ENCODE peak calls at places on chromosomes 1 and 21, in nine cellular contexts. M, N, U, Z, S, R, Q, J and O are unnamed samples.

GRCh38 chr1:46333300-46334029 is 7.1 kb upstream of the NSUN4 start:
- DNase-seq in Z (no peak), Q (no peak), S (peak), N (peak), M (peak), U (no peak), R (no peak), J (peak), O (no peak)

GRCh38 chr1:115832651-115833050 is 8.3 kb downstream of the NHLH2 start:
- DNase-seq in Z (no peak), R (no peak), U (no peak), S (no peak), M (no peak), N (no peak), J (no peak), Q (no peak), O (no peak)

GRCh38 chr1:60575326-60575874 is 501.8 kb upstream of the C1orf87 start:
- DNase-seq in R (no peak), S (no peak), M (no peak), N (no peak), J (no peak), Z (no peak), Q (no peak), U (no peak), O (no peak)

GRCh38 chr1:109040627-109041613 is 982 bp downstream of the WDR47 start:
- DNase-seq in S (no peak), N (no peak), M (peak), U (peak), Q (no peak), J (peak), Z (no peak), R (peak), O (peak)

GRCh38 chr1:24805534-24806301 is 60.5 kb downstream of the CLIC4 start:
- DNase-seq in Z (no peak), N (no peak), Q (no peak), M (no peak), U (no peak), J (peak), R (no peak), S (no peak), O (no peak)

GRCh38 chr1:176919386-176920378 is 244.8 kb downstream of the ASTN1 start:
- DNase-seq in N (no peak), U (no peak), R (no peak), J (no peak), M (no peak), S (no peak), Z (no peak), Q (no peak), O (no peak)

GRCh38 chr1:26378088-26378878 is 5.7 kb upstream of the ZNF683 start:
- DNase-seq in M (no peak), Z (no peak), S (no peak), N (no peak), R (no peak), U (peak), J (peak), Q (no peak), O (no peak)

GRCh38 chr1:110780600-110781484 is 92.1 kb upstream of the CD53 start:
- DNase-seq in N (peak), U (peak), Z (peak), J (peak), R (peak), S (peak), Q (no peak), M (peak), O (peak)

GRCh38 chr1:2311184-2312032 is 79.9 kb downstream of the MORN1 start:
- DNase-seq in M (peak), Q (no peak), S (peak), N (no peak), Z (no peak), J (peak), R (no peak), U (no peak), O (no peak)

GRCh38 chr1:98706173-98706848 is 44.8 kb downstream of the SNX7 start:
- DNase-seq in M (no peak), Z (no peak), R (no peak), N (no peak), U (no peak), Q (no peak), S (no peak), J (peak), O (no peak)

GRCh38 chr21:33998402-33998801 is 75.0 kb upstream of the MRPS6 start:
- DNase-seq in Q (no peak), S (no peak), N (no peak), U (no peak), R (no peak), J (no peak), M (no peak), Z (no peak), O (no peak)

GRCh38 chr1:202067188-202067977 is 55.3 kb upstream of the GPR37L1 start:
- DNase-seq in N (no peak), S (no peak), R (no peak), J (no peak), M (no peak), U (no peak), Q (no peak), Z (no peak), O (no peak)

GRCh38 chr1:19239876-19240275 is 11.4 kb downstream of the EMC1 start:
- DNase-seq in N (no peak), Q (no peak), S (no peak), J (no peak), U (no peak), M (no peak), R (no peak), Z (no peak), O (no peak)

GRCh38 chr1:24100945-24101737 is 10.8 kb downstream of the MYOM3 start:
- DNase-seq in Q (no peak), J (no peak), U (no peak), N (no peak), Z (no peak), M (peak), R (no peak), S (no peak), O (no peak)

GRCh38 chr1:76901158-76901767 is 34.0 kb downstream of the ST6GALNAC5 start:
- DNase-seq in N (no peak), Q (no peak), R (peak), S (peak), U (no peak), Z (no peak), M (peak), J (peak), O (peak)

GRCh38 chr1:53316058-53316741 is 11.7 kb downstream of the LRP8 start:
- DNase-seq in M (peak), R (no peak), J (peak), U (no peak), S (no peak), N (no peak), Q (no peak), Z (no peak), O (no peak)

GRCh38 chr21:17829472-17829871 is 10.3 kb upstream of the C21orf91 start:
- DNase-seq in N (no peak), Z (no peak), R (no peak), J (peak), Q (no peak), S (no peak), M (no peak), U (no peak), O (peak)

GRCh38 chr21:23475518-23476189 is 2131.6 kb downstream of the MRPL39 start:
- DNase-seq in R (no peak), N (no peak), J (no peak), Z (no peak), Q (no peak), S (no peak), U (no peak), M (no peak), O (no peak)

GRCh38 chr21:16402752-16403151 is 673.0 kb downstream of the USP25 start:
- DNase-seq in M (no peak), N (no peak), U (no peak), Q (no peak), Z (no peak), J (no peak), S (no peak), R (no peak), O (no peak)

GRCh38 chr1:45552309-45552708 is 1.7 kb downstream of the AKR1A1 start:
- DNase-seq in N (no peak), U (no peak), S (peak), J (no peak), Z (peak), Q (no peak), R (no peak), M (peak), O (no peak)

GRCh38 chr1:27525296-27526271 is 35.6 kb upstream of the WASF2 start:
- DNase-seq in S (peak), U (no peak), N (peak), Q (peak), R (peak), M (peak), Z (peak), J (peak), O (peak)

GRCh38 chr1:183870351-183871077 is 65.6 kb downstream of the RGL1 start:
- DNase-seq in N (no peak), U (no peak), R (no peak), Q (no peak), M (no peak), J (peak), S (no peak), Z (no peak), O (no peak)

GRCh38 chr1:223422911-223423310 is 29.7 kb downstream of the CCDC185 start:
- DNase-seq in U (no peak), R (no peak), Q (no peak), N (no peak), M (no peak), Z (no peak), J (no peak), S (no peak), O (no peak)

GRCh38 chr1:30727796-30728195 is 4.4 kb upstream of the MATN1 start:
- DNase-seq in M (no peak), R (no peak), J (peak), U (no peak), N (no peak), Z (no peak), Q (no peak), S (no peak), O (no peak)

GRCh38 chr1:102045752-102046151 is 49.0 kb upstream of the OLFM3 start:
- DNase-seq in R (no peak), U (no peak), Q (no peak), J (no peak), N (no peak), Z (no peak), M (no peak), S (no peak), O (no peak)

GRCh38 chr1:164659621-164660414 is 100.8 kb downstream of the PBX1 start:
- DNase-seq in U (no peak), S (no peak), J (no peak), R (no peak), M (no peak), Z (peak), N (no peak), Q (no peak), O (no peak)

GRCh38 chr21:45670731-45671130 is 27.2 kb downstream of the PCBP3 start:
- DNase-seq in U (no peak), Z (no peak), R (no peak), Q (no peak), S (no peak), J (no peak), N (no peak), M (peak), O (no peak)

GRCh38 chr21:21156919-21157318 is 158.7 kb downstream of the NCAM2 start:
- DNase-seq in M (no peak), Z (no peak), R (no peak), J (no peak), U (no peak), N (no peak), Q (no peak), S (no peak), O (no peak)

GRCh38 chr1:95122151-95122697 is 5.1 kb downstream of the TLCD4 start:
- DNase-seq in M (no peak), J (no peak), Z (no peak), U (no peak), R (no peak), Q (no peak), N (no peak), S (no peak), O (no peak)

GRCh38 chr1:186046437-186047233 is 312.4 kb downstream of the HMCN1 start:
- DNase-seq in J (no peak), N (no peak), R (no peak), U (no peak), S (no peak), M (no peak), Q (no peak), Z (no peak), O (no peak)

GRCh38 chr1:200180821-200181220 is 153.3 kb downstream of the NR5A2 start:
- DNase-seq in J (peak), M (no peak), Z (no peak), N (no peak), S (no peak), U (no peak), R (no peak), Q (no peak), O (no peak)

GRCh38 chr21:33266050-33266783 is at the start of gene IL10RB:
- DNase-seq in Z (peak), J (peak), U (peak), M (peak), S (peak), Q (no peak), R (peak), N (peak), O (peak)

GRCh38 chr1:12059226-12059625 is 3.9 kb upstream of the TNFRSF8 start:
- DNase-seq in M (peak), S (no peak), Q (no peak), J (no peak), Z (no peak), R (no peak), N (no peak), U (no peak), O (no peak)

GRCh38 chr1:33347650-33347992 is 26.7 kb upstream of the A3GALT2 start:
- DNase-seq in U (no peak), J (peak), M (peak), S (no peak), Z (no peak), N (no peak), R (no peak), Q (no peak), O (no peak)

GRCh38 chr1:44684525-44684924 is 10.0 kb downstream of the ARMH1 start:
- DNase-seq in R (peak), N (peak), U (no peak), J (no peak), Z (no peak), Q (no peak), S (no peak), M (no peak), O (no peak)

GRCh38 chr1:30274937-30275621 is 448.3 kb downstream of the MATN1 start:
- DNase-seq in N (no peak), U (no peak), R (no peak), Q (no peak), S (no peak), J (no peak), Z (peak), M (no peak), O (no peak)